ENCODE peak calls at places on chromosomes 5 and 9, in five cellular contexts. One of them, this sample, is unnamed.

GRCh38 chr5:37136694-37137093 is 112.5 kb downstream of the CPLANE1 start:
- DNase-seq in aorta: no peak
- DNase-seq in heart left ventricle: no peak
- DNase-seq in esophagus squamous epithelium: no peak
- DNase-seq in GM20000: no peak
- DNase-seq in this sample: no peak

GRCh38 chr9:98833090-98833956 is 25.9 kb downstream of the GALNT12 start:
- DNase-seq in GM20000: no peak
- DNase-seq in esophagus squamous epithelium: no peak
- DNase-seq in heart left ventricle: no peak
- DNase-seq in aorta: no peak
- DNase-seq in this sample: no peak

GRCh38 chr5:144421411-144421810 is 250.7 kb downstream of the KCTD16 start:
- DNase-seq in heart left ventricle: no peak
- DNase-seq in GM20000: no peak
- DNase-seq in esophagus squamous epithelium: no peak
- DNase-seq in aorta: no peak
- DNase-seq in this sample: no peak

GRCh38 chr5:79793722-79794121 is 104.1 kb downstream of the CMYA5 start:
- DNase-seq in heart left ventricle: no peak
- DNase-seq in aorta: no peak
- DNase-seq in GM20000: no peak
- DNase-seq in esophagus squamous epithelium: no peak
- DNase-seq in this sample: no peak

GRCh38 chr5:59174248-59174844 is 591.5 kb downstream of the RAB3C start:
- DNase-seq in GM20000: no peak
- DNase-seq in heart left ventricle: no peak
- DNase-seq in aorta: no peak
- DNase-seq in esophagus squamous epithelium: no peak
- DNase-seq in this sample: peak; percentile 11

GRCh38 chr5:141713616-141714309 is 31.7 kb upstream of the ARAP3 start:
- DNase-seq in heart left ventricle: no peak
- DNase-seq in aorta: no peak
- DNase-seq in esophagus squamous epithelium: no peak
- DNase-seq in GM20000: no peak
- DNase-seq in this sample: peak; percentile 68

GRCh38 chr5:134626369-134627014 is 6.1 kb downstream of the SAR1B start:
- DNase-seq in heart left ventricle: no peak
- DNase-seq in esophagus squamous epithelium: no peak
- DNase-seq in GM20000: no peak
- DNase-seq in aorta: no peak
- DNase-seq in this sample: no peak

GRCh38 chr5:155530046-155530445 is 516.5 kb downstream of the KIF4B start:
- DNase-seq in esophagus squamous epithelium: no peak
- DNase-seq in GM20000: no peak
- DNase-seq in heart left ventricle: no peak
- DNase-seq in aorta: no peak
- DNase-seq in this sample: no peak

GRCh38 chr5:150662731-150663516 is 1.9 kb downstream of the MYOZ3 start:
- DNase-seq in heart left ventricle: peak; percentile 33
- DNase-seq in esophagus squamous epithelium: no peak
- DNase-seq in GM20000: no peak
- DNase-seq in aorta: peak; percentile 57
- DNase-seq in this sample: no peak

GRCh38 chr9:18857769-18858168 is 175.2 kb downstream of the SAXO1 start:
- DNase-seq in GM20000: no peak
- DNase-seq in aorta: no peak
- DNase-seq in esophagus squamous epithelium: no peak
- DNase-seq in heart left ventricle: no peak
- DNase-seq in this sample: no peak

GRCh38 chr9:127102176-127102575 is 20.3 kb downstream of the ANGPTL2 start:
- DNase-seq in heart left ventricle: no peak
- DNase-seq in aorta: no peak
- DNase-seq in esophagus squamous epithelium: no peak
- DNase-seq in GM20000: no peak
- DNase-seq in this sample: peak; percentile 44

GRCh38 chr5:398475-399295 is 44.3 kb upstream of the EXOC3 start:
- DNase-seq in GM20000: no peak
- DNase-seq in heart left ventricle: peak; percentile 63
- DNase-seq in aorta: peak; percentile 66
- DNase-seq in esophagus squamous epithelium: no peak
- DNase-seq in this sample: no peak

GRCh38 chr9:127825319-127826051 is 22.8 kb downstream of the FPGS start:
- DNase-seq in aorta: no peak
- DNase-seq in esophagus squamous epithelium: no peak
- DNase-seq in GM20000: no peak
- DNase-seq in heart left ventricle: peak; percentile 77
- DNase-seq in this sample: no peak

GRCh38 chr5:166507810-166508419 is 1783.5 kb upstream of the WWC1 start:
- DNase-seq in aorta: no peak
- DNase-seq in heart left ventricle: no peak
- DNase-seq in esophagus squamous epithelium: no peak
- DNase-seq in GM20000: no peak
- DNase-seq in this sample: no peak

GRCh38 chr5:58771750-58772149 is 188.9 kb downstream of the RAB3C start:
- DNase-seq in esophagus squamous epithelium: no peak
- DNase-seq in heart left ventricle: no peak
- DNase-seq in aorta: no peak
- DNase-seq in GM20000: no peak
- DNase-seq in this sample: no peak

This sample was measured in MG63.